ENCODE peak calls at places on chromosomes 13 and 19, in nine cellular contexts. G is GM23338; U is activated T-cell treated with anti-CD3 and anti-CD28 coated beads, Interleukin-2, amount 50 U/mL, for 72 hours; X is activated naive CD8-positive, alpha-beta T cell treated with anti-CD3 and anti-CD28 coated beads, Interleukin-2, amount 50 U/mL, for 24 hours; E is NB4; M is NCI-H1092; B is activated CD4-positive, alpha-beta T cell treated with anti-CD3 and anti-CD28 coated beads for 1 hour; J is upper lobe of right lung; Q is mesenchymal stem cell. I is an unnamed sample.

GRCh38 chr13:59261928-59262488 is 901.7 kb downstream of the DIAPH3 start:
- DNase-seq in G (peak; percentile 79), U (no peak), X (no peak), E (peak; percentile 46), M (no peak), B (no peak), J (no peak), Q (no peak), I (no peak)

GRCh38 chr13:21324793-21325192 is 134.3 kb downstream of the ZDHHC20 start:
- DNase-seq in G (no peak), U (no peak), X (no peak), E (no peak), M (no peak), B (no peak), J (no peak), Q (no peak), I (no peak)

GRCh38 chr19:38724380-38724854 is 19.9 kb downstream of the CAPN12 start:
- DNase-seq in G (no peak), U (no peak), X (no peak), E (no peak), M (no peak), B (no peak), J (no peak), Q (no peak), I (no peak)

GRCh38 chr13:39536274-39536673 is 66.7 kb downstream of the LHFPL6 start:
- DNase-seq in G (no peak), U (no peak), X (no peak), E (no peak), M (no peak), B (no peak), J (no peak), Q (peak; percentile 18), I (no peak)

GRCh38 chr19:46764817-46765291 is 18.6 kb upstream of the STRN4 start:
- DNase-seq in G (no peak), U (no peak), X (no peak), E (peak; percentile 84), M (no peak), B (no peak), J (no peak), Q (no peak), I (no peak)

GRCh38 chr13:48485447-48485846 is 47.4 kb downstream of the RCBTB2 start:
- DNase-seq in G (no peak), U (no peak), X (no peak), E (no peak), M (no peak), B (no peak), J (no peak), Q (no peak), I (no peak)

GRCh38 chr13:79070343-79070974 is 335.6 kb downstream of the RBM26 start:
- DNase-seq in G (no peak), U (no peak), X (no peak), E (peak; percentile 36), M (no peak), B (no peak), J (no peak), Q (no peak), I (no peak)

GRCh38 chr19:39432677-39433025 is 3.1 kb downstream of the RPS16 start:
- DNase-seq in G (no peak), U (no peak), X (no peak), E (no peak), M (no peak), B (no peak), J (no peak), Q (no peak), I (no peak)

GRCh38 chr19:48511800-48512503 is at the start of gene LMTK3:
- DNase-seq in G (peak; percentile 87), U (peak; percentile 80), X (peak; percentile 74), E (peak; percentile 86), M (no peak), B (peak; percentile 67), J (no peak), Q (peak; percentile 36), I (no peak)

GRCh38 chr19:51166846-51167490 is 24.9 kb downstream of the SIGLEC7 start:
- DNase-seq in G (no peak), U (peak; percentile 27), X (peak; percentile 40), E (peak; percentile 92), M (no peak), B (no peak), J (no peak), Q (no peak), I (peak; percentile 27)